ENCODE peak calls at places on chromosomes 3 and 15, in ten cellular contexts. R, L, Z, H, S, J, G, N, Y and K are unnamed samples.

GRCh38 chr15:80906159-80906775 is 83.4 kb downstream of the MESD start:
- DNase-seq in Z (no peak), G (no peak), N (peak), Y (no peak), L (peak), H (peak), J (peak), S (no peak), R (no peak), K (peak)

GRCh38 chr3:178350763-178351162 is 185.5 kb upstream of the KCNMB2 start:
- DNase-seq in G (no peak), J (peak), S (no peak), N (peak), R (no peak), Y (no peak), Z (no peak), L (no peak), H (peak), K (no peak)

GRCh38 chr3:118080886-118081285 is 953.8 kb downstream of the IGSF11 start:
- DNase-seq in J (no peak), H (no peak), S (no peak), L (no peak), G (no peak), Z (no peak), N (no peak), Y (no peak), R (no peak), K (no peak)

GRCh38 chr15:45611305-45611704 is 23.5 kb upstream of the SQOR start:
- DNase-seq in J (peak), L (no peak), N (no peak), R (peak), S (no peak), G (no peak), H (peak), Z (no peak), Y (no peak), K (peak)

GRCh38 chr15:29003446-29004233 is 117.9 kb downstream of the APBA2 start:
- DNase-seq in S (no peak), G (no peak), R (no peak), N (no peak), J (no peak), Y (no peak), Z (peak), L (no peak), H (no peak), K (peak)

GRCh38 chr15:50676799-50677483 is 9.7 kb downstream of the TRPM7 start:
- DNase-seq in J (peak), Y (no peak), R (no peak), S (peak), Z (peak), H (peak), G (no peak), L (no peak), N (peak), K (peak)

GRCh38 chr15:83106994-83107840 is at the start of gene TM6SF1:
- DNase-seq in L (peak), Y (no peak), G (peak), S (no peak), N (no peak), H (no peak), Z (no peak), R (no peak), J (peak), K (no peak)

GRCh38 chr3:122660575-122660974 is 20.1 kb upstream of the PARP14 start:
- DNase-seq in R (no peak), Z (no peak), H (no peak), S (no peak), J (no peak), Y (no peak), L (no peak), N (no peak), G (no peak), K (peak)

GRCh38 chr3:195224156-195224979 is 46.6 kb downstream of the XXYLT1 start:
- DNase-seq in G (no peak), J (peak), Y (peak), N (no peak), Z (no peak), L (no peak), S (no peak), R (peak), H (no peak), K (no peak)

GRCh38 chr3:48898383-48899234 is at the start of gene SLC25A20:
- DNase-seq in Z (peak), L (peak), H (peak), G (peak), N (peak), R (peak), Y (peak), J (peak), S (peak), K (peak)

GRCh38 chr15:29435811-29436210 is 166.2 kb upstream of the NSMCE3 start:
- DNase-seq in L (no peak), S (no peak), N (no peak), H (no peak), Z (no peak), Y (no peak), J (no peak), G (no peak), R (no peak), K (peak)

GRCh38 chr15:74349241-74349766 is 18.1 kb downstream of the CYP11A1 start:
- DNase-seq in H (no peak), G (no peak), Z (peak), R (no peak), S (no peak), J (no peak), L (no peak), Y (no peak), N (no peak), K (no peak)

GRCh38 chr3:104429727-104430126 is 937.0 kb upstream of the ALCAM start:
- DNase-seq in R (no peak), Z (no peak), Y (no peak), N (no peak), S (no peak), H (no peak), L (no peak), G (no peak), J (no peak), K (no peak)

GRCh38 chr3:50603261-50604109 is 8.1 kb downstream of the CISH start:
- DNase-seq in S (no peak), G (peak), H (no peak), Y (no peak), R (no peak), L (no peak), Z (no peak), N (no peak), J (no peak), K (no peak)

GRCh38 chr15:84608707-84609284 is 8.0 kb downstream of the ZSCAN2 start:
- DNase-seq in S (no peak), J (no peak), H (no peak), R (no peak), G (no peak), Y (no peak), L (no peak), Z (no peak), N (no peak), K (no peak)

GRCh38 chr15:84604804-84605203 is 4.0 kb downstream of the ZSCAN2 start:
- DNase-seq in S (no peak), H (peak), Y (no peak), G (no peak), Z (no peak), L (no peak), R (no peak), J (no peak), N (no peak), K (no peak)

GRCh38 chr15:84605225-84605882 is 4.5 kb downstream of the ZSCAN2 start:
- DNase-seq in G (no peak), L (no peak), H (peak), R (no peak), Z (no peak), J (no peak), S (no peak), Y (no peak), N (no peak), K (no peak)

GRCh38 chr15:84603630-84604379 is 3.0 kb downstream of the ZSCAN2 start:
- DNase-seq in N (no peak), Y (no peak), H (no peak), S (no peak), R (no peak), J (no peak), Z (no peak), L (no peak), G (no peak), K (no peak)

DNA sequence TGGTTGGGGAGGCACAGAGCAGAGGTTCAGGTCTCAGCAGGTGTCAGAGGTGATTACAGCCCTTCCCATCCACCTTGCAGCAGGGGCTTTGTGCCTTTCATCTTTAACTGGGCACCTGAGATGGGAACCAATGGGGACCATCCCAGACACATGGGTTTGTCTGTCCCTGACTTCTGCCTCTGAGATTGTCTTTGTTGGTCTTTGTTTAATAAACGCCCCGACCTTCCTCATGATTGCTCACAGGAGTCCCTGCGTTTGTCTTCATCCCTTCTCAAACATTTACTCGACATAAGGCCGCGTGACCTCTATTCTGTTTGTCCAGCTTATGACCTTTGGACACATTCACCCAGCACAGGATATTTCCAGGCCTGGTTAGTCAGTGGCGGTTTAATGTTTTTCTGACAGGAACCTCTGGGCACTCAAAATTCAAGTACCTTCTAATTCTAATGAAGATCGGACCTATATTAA is 5.9 kb downstream of the ZSCAN2 start:
- DNase-seq in S (no peak), Z (no peak), Y (no peak), J (no peak), G (no peak), N (no peak), R (no peak), H (no peak), L (no peak), K (no peak)
- H3K4me3 ChIP-seq in S (no peak), Z (no peak), Y (no peak), J (no peak), G (no peak), N (no peak), R (no peak), H (no peak), L (no peak), K (no peak)

GRCh38 chr15:39124925-39125625 is 455.8 kb upstream of the THBS1 start:
- DNase-seq in J (no peak), Z (no peak), L (no peak), N (no peak), H (peak), G (no peak), Y (no peak), R (no peak), S (no peak), K (no peak)
- H3K4me3 ChIP-seq in J (no peak), Z (no peak), L (no peak), N (no peak), H (no peak), G (no peak), Y (no peak), R (no peak), S (no peak), K (no peak)

GRCh38 chr3:9400626-9401025 is 3.2 kb downstream of the SETD5 start:
- DNase-seq in R (no peak), J (no peak), H (no peak), N (no peak), Y (no peak), L (peak), G (no peak), S (no peak), Z (no peak), K (no peak)

GRCh38 chr3:9402410-9403228 is 5.2 kb downstream of the SETD5 start:
- DNase-seq in S (peak), J (peak), Y (no peak), G (peak), N (no peak), L (peak), H (peak), R (peak), Z (no peak), K (peak)

GRCh38 chr3:9399746-9400145 is 2.3 kb downstream of the SETD5 start:
- DNase-seq in Z (peak), H (peak), Y (peak), G (peak), J (peak), S (peak), R (peak), N (peak), L (peak), K (peak)

GRCh38 chr3:9403463-9403862 is 6.0 kb downstream of the SETD5 start:
- DNase-seq in N (no peak), G (no peak), J (no peak), R (no peak), Y (no peak), Z (no peak), H (no peak), S (no peak), L (no peak), K (no peak)

GRCh38 chr3:9401986-9402385 is 4.6 kb downstream of the SETD5 start:
- DNase-seq in H (no peak), N (no peak), Z (no peak), R (no peak), S (no peak), G (no peak), L (no peak), J (no peak), Y (no peak), K (no peak)
- H3K4me3 ChIP-seq in H (no peak), N (peak), Z (no peak), R (peak), S (peak), G (no peak), L (no peak), J (peak), Y (no peak), K (peak)

GRCh38 chr15:72797338-72797689 is 13.8 kb upstream of the ADPGK start:
- DNase-seq in S (no peak), Z (no peak), H (no peak), L (no peak), G (no peak), J (no peak), Y (peak), R (no peak), N (no peak), K (no peak)
- H3K4me3 ChIP-seq in S (peak), Z (peak), H (peak), L (peak), G (peak), J (peak), Y (peak), R (peak), N (peak), K (peak)

DNA sequence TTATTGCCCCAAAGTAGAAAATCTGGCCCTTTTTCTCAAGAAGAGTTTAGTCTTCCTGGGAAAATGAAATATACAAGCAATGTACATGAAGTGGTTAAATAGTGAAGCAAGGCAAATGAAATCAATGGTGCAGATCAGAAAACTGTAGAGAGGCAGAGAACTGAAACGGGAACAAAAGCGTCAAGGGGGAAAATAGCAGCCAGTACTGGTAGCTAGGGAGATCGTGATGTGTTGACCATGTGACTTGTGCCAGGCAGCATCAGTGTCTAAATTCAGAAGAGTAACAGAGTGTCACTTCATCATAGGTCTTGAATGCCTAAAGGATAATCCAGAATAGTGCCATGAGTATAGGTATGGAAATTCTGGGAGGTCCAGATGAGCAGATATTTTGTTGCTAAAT is 163.1 kb downstream of the CHL1 start:
- DNase-seq in G (no peak), Z (no peak), Y (no peak), R (no peak), H (no peak), S (no peak), J (no peak), L (no peak), N (no peak), K (no peak)
- H3K4me3 ChIP-seq in G (no peak), Z (no peak), Y (no peak), R (no peak), H (no peak), S (no peak), J (no peak), L (no peak), N (no peak), K (no peak)

DNA sequence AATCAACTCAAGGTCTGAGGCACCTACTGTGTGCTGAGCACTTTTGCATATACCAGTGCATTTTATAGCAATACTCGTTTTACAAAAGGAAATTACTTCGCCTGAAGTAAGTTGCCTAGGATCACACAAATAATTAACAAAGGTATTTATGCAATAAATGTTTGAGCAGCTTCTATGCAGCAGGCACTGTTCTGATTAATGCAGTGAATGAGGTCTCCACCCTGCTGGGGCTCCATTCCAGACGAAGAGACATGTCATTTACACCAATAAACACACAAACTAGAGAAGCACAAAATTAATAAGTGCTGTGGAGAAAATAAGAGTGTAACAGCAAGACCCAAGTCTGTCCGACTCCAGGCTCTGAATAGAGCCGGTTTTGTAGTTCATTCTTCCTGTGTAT is 17.5 kb downstream of the NOX5 start:
- DNase-seq in L (no peak), G (no peak), Y (no peak), S (no peak), H (no peak), J (no peak), N (no peak), Z (no peak), R (no peak), K (peak)
- H3K4me3 ChIP-seq in L (peak), G (peak), Y (no peak), S (peak), H (peak), J (peak), N (peak), Z (no peak), R (peak), K (no peak)

GRCh38 chr3:32467333-32468070 is 35.1 kb downstream of the CMTM6 start:
- DNase-seq in L (peak), J (peak), Y (peak), G (peak), N (peak), R (peak), H (peak), Z (peak), S (no peak), K (peak)
- H3K4me3 ChIP-seq in L (no peak), J (peak), Y (no peak), G (peak), N (peak), R (peak), H (peak), Z (peak), S (peak), K (peak)

GRCh38 chr3:11637901-11638668 is 5.6 kb downstream of the VGLL4 start:
- DNase-seq in H (peak), R (no peak), N (peak), G (no peak), Z (peak), J (peak), L (no peak), S (no peak), Y (no peak), K (no peak)
- H3K4me3 ChIP-seq in H (peak), R (no peak), N (peak), G (no peak), Z (peak), J (peak), L (peak), S (peak), Y (no peak), K (peak)